ENCODE peak calls at places on chromosome 1, in seven cellular contexts. F is AG04450, U is neural progenitor cell, B is Right ventricle myocardium superior, S is Daoy, Y is ELF-1, E is COR-L47. H is an unnamed sample.

GRCh38 chr1:157073944-157074685 is 25.5 kb downstream of the ETV3L start:
- DNase-seq in F (peak), U (peak), B (peak), S (peak), Y (peak), E (no peak), H (peak)

GRCh38 chr1:96178053-96178452 is 543.5 kb upstream of the PTBP2 start:
- DNase-seq in F (no peak), U (no peak), B (no peak), S (no peak), Y (no peak), E (no peak), H (no peak)

GRCh38 chr1:240111558-240111957 is 19.9 kb downstream of the FMN2 start:
- DNase-seq in F (no peak), U (no peak), B (no peak), S (no peak), Y (no peak), E (no peak), H (no peak)

GRCh38 chr1:84611796-84612195 is 37.6 kb upstream of the CTBS start:
- DNase-seq in F (no peak), U (peak), B (no peak), S (no peak), Y (peak), E (no peak), H (no peak)

GRCh38 chr1:16167331-16168143 is 11.7 kb upstream of the EPHA2 start:
- DNase-seq in F (no peak), U (peak), B (no peak), S (peak), Y (peak), E (no peak), H (peak)

GRCh38 chr1:183807549-183808168 is 2.7 kb downstream of the RGL1 start:
- DNase-seq in F (no peak), U (no peak), B (peak), S (peak), Y (no peak), E (no peak), H (no peak)

GRCh38 chr1:203968728-203969127 is 104.2 kb upstream of the SOX13 start:
- DNase-seq in F (no peak), U (no peak), B (no peak), S (no peak), Y (no peak), E (peak), H (no peak)

GRCh38 chr1:200051620-200052019 is 24.1 kb downstream of the NR5A2 start:
- DNase-seq in F (no peak), U (no peak), B (no peak), S (no peak), Y (no peak), E (no peak), H (no peak)

GRCh38 chr1:25569599-25570458 is 26.4 kb downstream of the LDLRAP1 start:
- DNase-seq in F (no peak), U (no peak), B (no peak), S (peak), Y (no peak), E (no peak), H (peak)

GRCh38 chr1:175493999-175494336 is 249.4 kb downstream of the TNR start:
- DNase-seq in F (no peak), U (no peak), B (no peak), S (no peak), Y (no peak), E (no peak), H (no peak)

GRCh38 chr1:113146242-113147072 is 73.5 kb downstream of the LRIG2 start:
- DNase-seq in F (no peak), U (no peak), B (no peak), S (peak), Y (peak), E (no peak), H (no peak)

GRCh38 chr1:13573586-13573985 is 10.0 kb upstream of the PDPN start:
- DNase-seq in F (no peak), U (no peak), B (no peak), S (no peak), Y (no peak), E (no peak), H (no peak)

GRCh38 chr1:88985033-88985432 is 7.4 kb downstream of the KYAT3 start:
- DNase-seq in F (peak), U (no peak), B (no peak), S (peak), Y (no peak), E (peak), H (no peak)

GRCh38 chr1:247326601-247327135 is 5.0 kb downstream of the ZNF496 start:
- DNase-seq in F (no peak), U (no peak), B (no peak), S (no peak), Y (no peak), E (no peak), H (no peak)

GRCh38 chr1:226575436-226576390 is 27.1 kb downstream of the STUM start:
- DNase-seq in F (no peak), U (no peak), B (no peak), S (peak), Y (no peak), E (peak), H (no peak)

GRCh38 chr1:8077120-8077573 is 51.0 kb upstream of the ERRFI1 start:
- DNase-seq in F (no peak), U (peak), B (peak), S (peak), Y (peak), E (no peak), H (peak)

GRCh38 chr1:6181347-6181770 is 1.2 kb upstream of the CHD5 start:
- DNase-seq in F (no peak), U (peak), B (no peak), S (peak), Y (no peak), E (no peak), H (no peak)

GRCh38 chr1:228416217-228416971 is at the start of gene TRIM17:
- DNase-seq in F (no peak), U (peak), B (no peak), S (peak), Y (peak), E (no peak), H (peak)

GRCh38 chr1:31779687-31780086 is 15.5 kb upstream of the ADGRB2 start:
- DNase-seq in F (no peak), U (no peak), B (peak), S (no peak), Y (no peak), E (no peak), H (no peak)

GRCh38 chr1:167820684-167821355 is 93.1 kb downstream of the ADCY10 start:
- DNase-seq in F (no peak), U (no peak), B (no peak), S (peak), Y (peak), E (no peak), H (no peak)

GRCh38 chr1:97489834-97490233 is 431.0 kb downstream of the DPYD start:
- DNase-seq in F (no peak), U (no peak), B (no peak), S (peak), Y (no peak), E (no peak), H (no peak)

GRCh38 chr1:161531986-161532875 is 7.9 kb downstream of the HSPA6 start:
- DNase-seq in F (no peak), U (peak), B (peak), S (no peak), Y (peak), E (no peak), H (peak)

GRCh38 chr1:168091720-168092119 is 45.0 kb downstream of the GPR161 start:
- DNase-seq in F (no peak), U (no peak), B (no peak), S (no peak), Y (no peak), E (no peak), H (no peak)

GRCh38 chr1:224851210-224851849 is 78.1 kb upstream of the DNAH14 start:
- DNase-seq in F (no peak), U (peak), B (peak), S (peak), Y (peak), E (peak), H (peak)

GRCh38 chr1:153543738-153544135 is 1.9 kb downstream of the S100A4 start:
- DNase-seq in F (no peak), U (no peak), B (no peak), S (no peak), Y (no peak), E (no peak), H (no peak)

GRCh38 chr1:169576241-169576933 is 9.9 kb downstream of the F5 start:
- DNase-seq in F (no peak), U (no peak), B (peak), S (no peak), Y (no peak), E (no peak), H (no peak)

GRCh38 chr1:95041491-95042165 is 31.1 kb downstream of the ALG14 start:
- DNase-seq in F (peak), U (peak), B (no peak), S (peak), Y (no peak), E (peak), H (peak)

GRCh38 chr1:152348447-152348846 is 11.4 kb downstream of the FLG2 start:
- DNase-seq in F (no peak), U (no peak), B (no peak), S (peak), Y (no peak), E (no peak), H (no peak)

GRCh38 chr1:166283600-166283999 is 116.8 kb upstream of the FAM78B start:
- DNase-seq in F (no peak), U (no peak), B (no peak), S (no peak), Y (no peak), E (no peak), H (no peak)

GRCh38 chr1:159941867-159942560 is 3.4 kb downstream of the IGSF9 start:
- DNase-seq in F (no peak), U (peak), B (no peak), S (no peak), Y (no peak), E (peak), H (no peak)

GRCh38 chr1:224198572-224198971 is 15.5 kb downstream of the DEGS1 start:
- DNase-seq in F (no peak), U (no peak), B (no peak), S (no peak), Y (no peak), E (no peak), H (peak)

GRCh38 chr1:85649591-85649990 is 58.6 kb downstream of the ZNHIT6 start:
- DNase-seq in F (no peak), U (no peak), B (no peak), S (no peak), Y (no peak), E (no peak), H (no peak)

GRCh38 chr1:241627453-241628329 is 12.5 kb downstream of the CHML start:
- DNase-seq in F (peak), U (peak), B (no peak), S (peak), Y (no peak), E (peak), H (no peak)

H was measured in right cardiac atrium.